ENCODE peak calls at places on chromosomes 16 and 17, in four cellular contexts. V is endodermal cell, F is astrocyte, E is lower lobe of right lung. Z is an unnamed sample. For H3K27me3, the result is how much of the 10 kb centered on the place peaks cover.

GRCh38 chr17:4939554-4939803 is 367 bp downstream of the SLC25A11 start:
- DNase-seq in V (no peak), F (no peak), E (peak), Z (no peak)

GRCh38 chr16:3513892-3514600 is 13.2 kb downstream of the CLUAP1 start:
- DNase-seq in V (no peak), F (no peak), E (no peak), Z (peak)

GRCh38 chr16:10738231-10739077 is 5.2 kb upstream of the NUBP1 start:
- DNase-seq in V (no peak), E (peak), F (peak), Z (peak)

GRCh38 chr16:78654929-78655328 is 555.5 kb downstream of the WWOX start:
- DNase-seq in E (no peak), F (no peak), V (no peak), Z (no peak)

GRCh38 chr17:39170051-39170450 is 4.1 kb upstream of the ARL5C start:
- DNase-seq in V (no peak), E (no peak), F (no peak), Z (no peak)

GRCh38 chr16:20349615-20350014 is 2.9 kb downstream of the UMOD start:
- DNase-seq in E (no peak), V (peak), F (no peak), Z (no peak)

GRCh38 chr17:83175551-83176271 is 96.3 kb downstream of the METRNL start:
- DNase-seq in V (peak), E (no peak), F (no peak), Z (no peak)

GRCh38 chr16:25108054-25108453 is 3.5 kb upstream of the LCMT1 start:
- DNase-seq in F (no peak), E (no peak), V (peak), Z (no peak)

GRCh38 chr16:28534542-28535373 is 4.0 kb downstream of the NUPR1 start:
- DNase-seq in F (no peak), E (peak), V (no peak), Z (no peak)

GRCh38 chr17:50946891-50947843 is 81.0 kb upstream of the TOB1 start:
- DNase-seq in E (no peak), V (peak), F (no peak), Z (no peak)

GRCh38 chr17:62670202-62670821 is 42.8 kb downstream of the MRC2 start:
- DNase-seq in V (peak), E (peak), F (no peak), Z (peak)

GRCh38 chr16:13138528-13138927 is 237.1 kb downstream of the SHISA9 start:
- DNase-seq in E (no peak), V (no peak), F (no peak), Z (peak)

GRCh38 chr17:44210342-44211192 is 8.9 kb downstream of the UBTF start:
- DNase-seq in F (peak), V (peak), E (peak), Z (peak)

GRCh38 chr16:88681084-88681680 is 5.1 kb downstream of the SNAI3 start:
- DNase-seq in E (peak), F (no peak), V (peak), Z (peak)

GRCh38 chr16:27769561-27770222 is 219.7 kb downstream of the KATNIP start:
- DNase-seq in F (peak), V (no peak), E (peak), Z (peak)

GRCh38 chr16:87369796-87370719 is 13.5 kb downstream of the FBXO31 start:
- DNase-seq in F (no peak), E (peak), V (no peak), Z (no peak)

GRCh38 chr16:27208809-27209208 is 5.5 kb downstream of the KDM8 start:
- DNase-seq in E (no peak), F (no peak), V (no peak), Z (no peak)

GRCh38 chr17:67390006-67390645 is 13.0 kb downstream of the PITPNC1 start:
- DNase-seq in V (no peak), F (no peak), E (no peak), Z (no peak)

GRCh38 chr17:16215273-16215964 is at the start of gene NCOR1:
- DNase-seq in V (peak), E (peak), F (peak), Z (peak)
- TF ChIP-seq CTCF in V (peak), E (peak), F (no peak), Z (peak)

GRCh38 chr16:76199681-76200210 is 77.5 kb upstream of the CNTNAP4 start:
- DNase-seq in E (no peak), V (no peak), F (no peak), Z (no peak)

GRCh38 chr16:76197925-76198324 is 79.3 kb upstream of the CNTNAP4 start:
- DNase-seq in E (no peak), F (no peak), V (no peak), Z (no peak)

GRCh38 chr16:76195648-76196047 is 81.6 kb upstream of the CNTNAP4 start:
- DNase-seq in V (no peak), E (no peak), F (no peak), Z (no peak)

GRCh38 chr16:76204249-76204648 is 73.0 kb upstream of the CNTNAP4 start:
- DNase-seq in E (no peak), V (no peak), F (no peak), Z (no peak)

DNA sequence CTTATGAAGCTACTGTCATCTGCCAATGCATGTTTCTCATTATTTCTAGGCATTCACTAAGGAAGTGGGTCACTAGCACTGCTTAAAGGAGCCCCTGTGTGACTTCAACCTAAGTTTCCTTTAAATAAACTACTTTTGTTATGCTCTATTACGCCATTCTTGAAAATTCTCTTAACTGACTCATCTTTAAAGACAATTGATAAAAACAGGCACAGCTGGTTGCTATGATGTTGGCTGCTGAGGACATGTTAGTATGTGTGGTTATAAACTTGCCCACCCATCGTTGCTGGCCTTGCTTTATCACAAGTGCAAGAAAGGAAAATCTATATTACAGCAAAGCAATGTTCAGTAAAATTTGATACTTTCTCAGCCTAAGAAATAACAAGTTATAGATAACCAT is 75.8 kb upstream of the CNTNAP4 start:
- DNase-seq in F (no peak), E (no peak), V (no peak), Z (peak)
- H3K27me3 ChIP-seq in F (under half), E (under half), V (under half), Z (under half)

GRCh38 chr17:48720263-48721008 is 1.9 kb downstream of the PRAC1 start:
- DNase-seq in E (no peak), F (no peak), V (no peak), Z (no peak)

GRCh38 chr17:48719642-48720262 is 2.6 kb downstream of the PRAC1 start:
- DNase-seq in V (peak), F (no peak), E (no peak), Z (no peak)

GRCh38 chr17:48718781-48719641 is 3.3 kb downstream of the PRAC1 start:
- DNase-seq in V (peak), F (no peak), E (no peak), Z (no peak)

GRCh38 chr17:48722201-48722907 is at the start of gene PRAC1:
- DNase-seq in E (no peak), V (peak), F (no peak), Z (no peak)

DNA sequence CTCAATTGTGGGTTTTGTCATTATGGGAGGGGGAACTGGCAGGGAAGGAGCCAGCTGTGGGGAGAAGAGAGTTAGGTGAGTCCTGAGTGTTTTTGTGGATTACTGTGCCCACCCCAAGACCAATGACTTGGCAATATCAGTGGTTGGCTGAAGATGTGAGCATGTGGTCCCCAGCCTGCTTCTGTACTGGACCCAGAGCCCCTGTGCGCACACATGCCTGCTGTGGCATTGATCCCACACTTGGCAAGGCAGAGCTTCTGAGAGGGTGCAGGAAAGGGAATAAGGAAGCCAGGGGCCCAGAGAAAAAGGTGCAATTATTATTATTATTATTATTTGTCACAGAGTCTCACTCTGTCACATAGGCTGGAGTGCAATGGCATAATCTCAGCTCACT is 1.3 kb downstream of the PRAC1 start:
- DNase-seq in E (no peak), F (no peak), V (no peak), Z (no peak)
- H3K4me3 ChIP-seq in E (no peak), F (no peak), V (no peak), Z (no peak)

GRCh38 chr16:85728879-85729278 is 22.0 kb downstream of the C16orf74 start:
- DNase-seq in V (peak), E (no peak), F (no peak), Z (no peak)
- TF ChIP-seq CTCF in V (peak), E (no peak), F (no peak), Z (peak)

DNA sequence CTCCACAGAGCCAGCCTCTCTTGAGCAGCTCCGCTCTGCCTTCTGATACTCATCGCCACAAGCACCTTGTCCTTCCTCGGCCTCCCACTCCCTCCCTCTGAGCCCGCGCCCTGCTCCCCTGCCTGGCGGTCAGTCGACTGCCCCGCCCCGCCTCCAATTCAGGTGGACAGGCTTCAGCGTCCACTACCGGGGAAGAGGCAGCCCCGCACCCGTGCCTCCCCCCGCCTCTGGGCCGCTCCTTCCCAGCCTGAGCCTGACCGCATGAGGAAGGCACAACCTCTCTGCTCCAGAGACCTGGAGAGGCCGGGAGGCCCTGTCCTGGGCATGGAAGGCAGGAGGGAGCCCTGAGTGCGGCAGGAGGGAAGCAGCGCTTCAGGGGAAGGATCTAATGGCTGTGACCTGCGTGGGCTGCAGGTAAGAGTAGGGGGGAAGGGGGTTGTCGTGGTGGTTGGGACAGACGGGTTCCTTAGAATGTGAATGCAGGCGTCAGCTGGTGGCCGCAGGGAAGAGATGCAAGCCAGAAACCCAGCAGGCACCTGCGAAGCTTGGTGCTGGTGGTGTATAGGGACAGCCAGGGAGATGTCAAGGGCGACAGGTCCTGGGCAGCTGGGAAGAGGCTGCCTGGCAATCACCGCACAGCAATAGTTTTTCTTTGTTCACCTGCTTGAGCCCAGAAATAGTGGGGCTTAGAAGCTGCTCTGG is 3.0 kb upstream of the SLC6A4 start:
- DNase-seq in E (no peak), F (no peak), V (peak), Z (no peak)
- H3K27me3 ChIP-seq in E (under half), F (half or more), V (half or more), Z (under half)

GRCh38 chr16:73142995-73143394 is 95.1 kb upstream of the ZFHX3 start:
- DNase-seq in E (no peak), F (no peak), V (no peak), Z (no peak)
- H3K4me3 ChIP-seq in E (no peak), F (no peak), V (no peak), Z (no peak)

Z was measured in mammary epithelial cell.